ENCODE peak calls at places on chromosomes 5 and 9, in nine cellular contexts. C is upper lobe of right lung, O is BE2C, T is foreskin fibroblast, Y is epithelial cell of esophagus, J is endothelial cell, N is chondrocyte, H is upper lobe of left lung, G is cardiac muscle cell. F is an unnamed sample.

GRCh38 chr5:147509710-147510651 is at the start of gene DPYSL3:
- DNase-seq in J (peak), Y (peak), H (peak), O (peak), G (peak), T (peak), C (peak), N (peak), F (peak)

GRCh38 chr5:67253911-67254310 is 57.3 kb upstream of the CD180 start:
- DNase-seq in N (no peak), Y (no peak), H (no peak), J (no peak), G (no peak), O (no peak), C (no peak), T (peak), F (no peak)

GRCh38 chr5:79133121-79133656 is 21.6 kb downstream of the BHMT start:
- DNase-seq in C (no peak), J (no peak), T (peak), G (peak), N (no peak), O (no peak), Y (peak), H (no peak), F (no peak)

GRCh38 chr9:7640205-7640604 is 159.4 kb downstream of the DMAC1 start:
- DNase-seq in C (no peak), N (no peak), Y (no peak), O (no peak), T (no peak), J (no peak), G (no peak), H (no peak), F (no peak)

GRCh38 chr5:10541247-10541646 is 22.6 kb upstream of the ANKRD33B start:
- DNase-seq in H (no peak), N (peak), G (no peak), J (no peak), C (peak), T (no peak), Y (no peak), O (no peak), F (no peak)

GRCh38 chr5:59221769-59222168 is 638.9 kb downstream of the RAB3C start:
- DNase-seq in C (no peak), O (no peak), G (no peak), N (no peak), T (no peak), J (no peak), H (no peak), Y (no peak), F (no peak)

GRCh38 chr9:115250646-115251045 is 132.7 kb upstream of the TNC start:
- DNase-seq in C (no peak), T (peak), G (peak), Y (peak), H (no peak), O (no peak), N (no peak), J (no peak), F (no peak)

GRCh38 chr9:28267351-28267750 is 694.1 kb upstream of the C9orf72 start:
- DNase-seq in Y (no peak), C (no peak), J (no peak), N (no peak), G (no peak), T (no peak), O (no peak), H (no peak), F (no peak)

GRCh38 chr9:38689678-38690077 is 30.3 kb downstream of the FAM240B start:
- DNase-seq in Y (no peak), H (no peak), T (no peak), C (no peak), J (no peak), N (no peak), G (peak), O (peak), F (peak)

GRCh38 chr9:124349267-124349666 is 66.0 kb downstream of the PSMB7 start:
- DNase-seq in C (no peak), J (no peak), T (no peak), G (no peak), H (no peak), Y (no peak), N (no peak), O (peak), F (no peak)

GRCh38 chr5:1214936-1215220 is 10.3 kb upstream of the SLC6A18 start:
- DNase-seq in O (no peak), Y (no peak), J (no peak), T (no peak), N (no peak), C (no peak), G (no peak), H (no peak), F (no peak)

GRCh38 chr5:122183098-122183794 is 53.9 kb downstream of the ZNF474 start:
- DNase-seq in H (peak), C (peak), N (no peak), G (peak), Y (peak), O (no peak), T (peak), J (no peak), F (no peak)

GRCh38 chr5:110439280-110439679 is 287.2 kb downstream of the TMEM232 start:
- DNase-seq in O (no peak), G (no peak), C (no peak), J (no peak), T (no peak), N (no peak), H (no peak), Y (no peak), F (no peak)

GRCh38 chr5:60346391-60346790 is 353.6 kb downstream of the DEPDC1B start:
- DNase-seq in C (no peak), H (no peak), Y (peak), N (no peak), O (no peak), J (no peak), T (no peak), G (peak), F (no peak)

GRCh38 chr5:72126796-72127195 is 19.5 kb downstream of the MAP1B start:
- DNase-seq in N (no peak), C (no peak), J (no peak), T (peak), H (no peak), G (no peak), O (no peak), Y (no peak), F (no peak)

GRCh38 chr9:4983541-4984165 is 1.4 kb upstream of the JAK2 start:
- DNase-seq in N (no peak), C (no peak), G (no peak), J (no peak), H (no peak), O (no peak), T (no peak), Y (peak), F (no peak)

GRCh38 chr5:134577796-134578577 is 52.5 kb downstream of the JADE2 start:
- DNase-seq in J (peak), T (peak), G (peak), O (peak), H (peak), C (peak), Y (peak), N (peak), F (peak)

GRCh38 chr5:74177995-74178394 is 462.5 kb downstream of the ENC1 start:
- DNase-seq in Y (no peak), C (no peak), J (no peak), H (no peak), T (no peak), N (no peak), O (no peak), G (no peak), F (no peak)

GRCh38 chr5:39240750-39241149 is 21.4 kb upstream of the FYB1 start:
- DNase-seq in N (no peak), G (no peak), C (no peak), T (no peak), J (no peak), H (no peak), Y (no peak), O (no peak), F (no peak)

GRCh38 chr5:39238366-39239105 is 19.2 kb upstream of the FYB1 start:
- DNase-seq in H (no peak), Y (no peak), C (no peak), N (no peak), J (no peak), T (peak), O (no peak), G (no peak), F (no peak)

GRCh38 chr5:39233783-39234182 is 14.4 kb upstream of the FYB1 start:
- DNase-seq in H (no peak), O (no peak), C (no peak), N (no peak), T (no peak), G (no peak), Y (no peak), J (no peak), F (no peak)

GRCh38 chr5:39235648-39236047 is 16.3 kb upstream of the FYB1 start:
- DNase-seq in N (no peak), Y (no peak), G (no peak), C (no peak), O (no peak), H (no peak), T (no peak), J (no peak), F (no peak)

DNA sequence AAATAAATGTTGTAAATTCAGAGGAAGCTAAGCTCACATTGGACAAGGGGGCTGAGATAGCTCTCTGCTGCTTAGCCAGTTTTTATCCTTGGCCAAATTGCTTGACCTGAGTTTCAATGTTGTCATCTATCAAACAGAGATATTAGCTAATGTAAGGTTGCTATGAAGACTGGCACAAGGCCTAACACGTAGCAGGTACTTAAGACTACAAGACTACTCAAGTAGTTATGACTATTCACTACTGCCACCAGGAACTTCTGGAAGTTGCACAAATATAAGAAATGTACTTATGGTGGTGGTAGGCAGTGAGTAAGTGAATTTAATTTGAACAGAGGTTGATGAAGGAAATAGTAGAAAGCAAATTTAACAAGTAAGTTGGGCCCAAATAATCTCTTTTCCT is 17.4 kb upstream of the FYB1 start:
- DNase-seq in G (no peak), N (no peak), J (no peak), O (no peak), C (no peak), T (no peak), H (no peak), Y (no peak), F (no peak)
- TF ChIP-seq CTCF in G (no peak), N (no peak), J (no peak), O (no peak), C (no peak), T (no peak), H (no peak), Y (no peak), F (no peak)

GRCh38 chr5:172664018-172664417 is 23.0 kb downstream of the NEURL1B start:
- DNase-seq in C (no peak), O (no peak), T (no peak), N (no peak), J (no peak), H (no peak), Y (no peak), G (no peak), F (no peak)
- TF ChIP-seq CTCF in C (no peak), O (peak), T (no peak), N (no peak), J (no peak), H (no peak), Y (no peak), G (no peak), F (no peak)

DNA sequence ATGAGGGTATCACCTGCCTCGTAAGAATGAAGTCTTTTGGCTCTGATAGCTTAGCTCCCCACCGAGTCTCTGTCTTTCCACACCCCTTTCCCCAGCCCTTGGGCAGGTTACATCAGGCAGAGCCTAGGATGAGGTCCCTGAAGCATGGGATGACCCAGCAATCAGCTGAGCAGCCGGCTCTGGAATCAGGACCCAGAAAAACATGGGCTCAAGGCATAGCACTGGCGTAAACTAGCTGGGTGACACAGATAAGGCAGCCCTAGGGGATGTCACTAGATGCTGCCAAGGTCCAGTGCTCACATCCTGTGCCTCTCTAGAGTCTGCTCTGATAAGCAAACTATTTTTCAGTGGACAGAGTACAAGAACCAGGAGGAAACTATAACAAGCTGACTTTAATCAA is 26.6 kb downstream of the IDNK start:
- DNase-seq in O (peak), G (no peak), H (no peak), Y (no peak), T (no peak), J (no peak), C (no peak), N (no peak), F (no peak)
- TF ChIP-seq CTCF in O (no peak), G (no peak), H (no peak), Y (no peak), T (no peak), J (no peak), C (no peak), N (no peak), F (no peak)

DNA sequence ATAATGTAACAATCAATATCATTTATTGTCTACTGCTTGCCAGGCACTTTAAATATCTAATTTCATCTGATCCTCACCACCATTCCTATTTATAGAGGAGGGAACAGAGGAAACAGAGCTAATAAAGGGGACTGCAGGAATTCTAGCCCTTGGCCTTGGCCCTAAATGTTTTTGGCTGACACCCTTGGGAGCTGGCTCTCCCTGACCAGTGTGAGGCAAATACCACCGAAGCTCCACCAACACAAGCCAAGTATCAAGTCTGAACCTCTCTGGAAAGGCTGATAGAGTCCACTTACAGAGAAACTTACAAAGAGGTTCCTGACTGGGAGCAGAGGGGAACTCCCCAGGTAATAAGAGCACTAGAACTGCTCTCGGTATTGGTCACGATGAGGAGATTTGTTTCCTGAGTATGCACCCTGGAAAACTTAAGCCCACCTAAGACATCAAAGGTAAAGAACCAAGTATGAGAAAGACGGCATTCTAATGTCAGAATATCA is 243.1 kb upstream of the PANK3 start:
- DNase-seq in H (no peak), J (no peak), O (no peak), Y (no peak), C (no peak), G (no peak), T (no peak), N (no peak), F (no peak)
- TF ChIP-seq CTCF in H (no peak), J (no peak), O (no peak), Y (no peak), C (no peak), G (no peak), T (no peak), N (no peak), F (no peak)

DNA sequence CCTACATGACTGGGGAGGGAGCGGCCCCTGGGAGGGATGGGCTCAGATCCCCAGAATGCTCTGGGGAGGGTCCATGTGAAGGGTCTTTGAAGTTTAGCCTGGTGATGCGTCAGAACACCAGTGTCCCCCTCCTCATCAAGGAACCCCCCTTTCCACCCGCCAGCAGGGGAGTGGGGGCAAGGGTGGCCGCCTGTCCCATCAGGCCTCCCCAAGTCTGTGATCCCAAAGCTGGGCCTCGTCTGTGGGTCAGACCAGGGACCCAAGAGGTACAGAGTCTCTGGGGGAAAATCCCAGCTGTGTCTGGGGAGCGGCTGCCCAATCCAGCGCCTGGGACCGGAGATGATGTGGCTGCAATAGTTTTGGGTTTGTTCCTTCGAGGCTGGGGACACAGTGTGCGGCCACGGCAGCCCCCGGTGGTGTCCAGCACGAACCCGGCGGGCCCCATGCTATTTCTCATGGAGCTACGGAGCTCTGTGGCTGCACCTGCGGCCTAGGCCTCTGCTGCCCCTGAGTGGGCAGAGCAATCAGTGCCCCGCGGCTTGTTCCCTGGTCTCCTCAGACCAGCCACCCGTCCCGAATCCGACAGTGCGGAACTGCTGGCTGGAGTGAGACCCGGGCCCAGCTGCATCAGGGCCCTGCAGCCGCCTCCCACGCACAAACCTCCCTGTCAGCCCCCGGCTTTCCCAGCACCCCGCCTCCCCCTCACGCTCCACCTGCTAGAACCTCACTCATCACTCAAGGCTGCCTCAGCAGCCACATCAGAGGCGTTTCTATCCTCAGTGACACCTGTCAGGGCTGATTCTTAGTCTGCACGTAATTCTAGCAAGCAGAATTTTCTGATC is 29.2 kb downstream of the SARDH start:
- DNase-seq in T (no peak), G (no peak), Y (no peak), C (peak), N (peak), J (no peak), H (no peak), O (peak), F (peak)
- TF ChIP-seq CTCF in T (no peak), G (no peak), Y (no peak), C (no peak), N (no peak), J (no peak), H (no peak), O (peak), F (no peak)

GRCh38 chr9:6080154-6080716 is 64.8 kb upstream of the RANBP6 start:
- DNase-seq in J (peak), N (no peak), G (peak), O (peak), H (peak), Y (peak), T (peak), C (peak), F (peak)
- TF ChIP-seq CTCF in J (no peak), N (no peak), G (no peak), O (peak), H (peak), Y (no peak), T (no peak), C (no peak), F (no peak)

GRCh38 chr9:133979921-133980863 is 11.9 kb downstream of the VAV2 start:
- DNase-seq in H (no peak), N (peak), J (no peak), G (no peak), Y (no peak), C (peak), T (no peak), O (peak), F (no peak)

GRCh38 chr9:133980864-133981588 is 11.1 kb downstream of the VAV2 start:
- DNase-seq in O (no peak), J (no peak), Y (no peak), H (no peak), G (no peak), T (no peak), C (peak), N (peak), F (no peak)

GRCh38 chr9:133981958-133982681 is 10.0 kb downstream of the VAV2 start:
- DNase-seq in J (no peak), G (no peak), O (peak), H (no peak), T (no peak), Y (no peak), N (peak), C (peak), F (no peak)

GRCh38 chr9:133982971-133983720 is 9.0 kb downstream of the VAV2 start:
- DNase-seq in T (no peak), O (no peak), Y (no peak), J (no peak), C (peak), G (no peak), H (no peak), N (peak), F (no peak)

DNA sequence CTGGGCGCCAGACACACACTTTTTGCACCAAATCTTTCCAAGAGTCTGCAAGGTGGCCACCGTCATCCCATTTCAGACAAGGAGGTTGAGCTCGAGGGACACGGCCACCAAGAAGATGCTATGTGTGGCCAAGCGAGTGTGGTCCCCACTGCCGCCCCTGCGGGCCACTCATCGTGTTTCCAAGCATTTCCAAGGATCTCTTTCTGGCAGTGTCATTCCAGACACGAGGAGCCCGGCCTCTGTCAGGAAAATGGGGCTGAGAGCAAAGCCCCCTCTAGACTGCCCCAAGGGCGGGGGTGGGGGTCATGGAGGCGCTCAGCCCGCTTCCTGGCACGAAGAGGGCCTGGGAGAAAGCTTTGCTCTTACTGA is 10.6 kb downstream of the VAV2 start:
- DNase-seq in H (no peak), J (no peak), C (peak), Y (no peak), N (no peak), G (no peak), T (no peak), O (no peak), F (no peak)
- TF ChIP-seq CTCF in H (no peak), J (no peak), C (no peak), Y (no peak), N (no peak), G (no peak), T (no peak), O (no peak), F (no peak)

GRCh38 chr5:181217111-181217804 is 5.8 kb upstream of the TRIM41 start:
- DNase-seq in C (peak), Y (peak), N (no peak), J (peak), G (peak), O (peak), T (peak), H (no peak), F (peak)
- TF ChIP-seq CTCF in C (no peak), Y (no peak), N (peak), J (no peak), G (no peak), O (no peak), T (no peak), H (no peak), F (no peak)

DNA sequence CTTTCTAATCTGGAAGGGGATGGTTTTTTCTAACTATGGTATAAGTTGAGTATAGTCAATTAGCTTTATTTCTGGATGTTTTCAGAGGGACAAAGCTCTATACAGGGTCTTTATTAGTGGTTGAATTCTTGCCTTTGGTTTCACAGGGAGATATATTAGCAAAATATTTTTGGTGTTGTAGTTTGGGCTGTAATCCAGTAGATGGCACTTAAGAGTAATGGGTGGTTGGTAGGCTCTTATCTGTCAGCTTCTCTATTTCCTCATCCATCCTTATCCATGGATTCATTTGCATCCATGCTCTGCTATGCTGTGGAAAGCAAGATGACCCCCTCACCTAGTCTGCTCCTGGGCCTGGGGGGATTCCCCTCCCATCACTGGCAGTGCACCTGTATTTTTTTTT is 363.6 kb upstream of the CYLC2 start:
- DNase-seq in H (no peak), T (no peak), J (no peak), N (no peak), C (no peak), O (no peak), Y (peak), G (no peak), F (no peak)
- TF ChIP-seq CTCF in H (no peak), T (no peak), J (peak), N (peak), C (peak), O (peak), Y (peak), G (no peak), F (no peak)

GRCh38 chr9:76894198-76894597 is 11.7 kb downstream of the PRUNE2 start:
- DNase-seq in T (no peak), H (no peak), C (no peak), Y (no peak), J (no peak), O (no peak), N (no peak), G (no peak), F (no peak)
- TF ChIP-seq CTCF in T (no peak), H (no peak), C (no peak), Y (no peak), J (no peak), O (no peak), N (no peak), G (no peak), F (no peak)

F was measured in nephron progenitor cell.